ENCODE peak calls at places on chromosomes 12 and 14, in five cellular contexts. U, L, J, Q and F are unnamed samples.

GRCh38 chr12:69880566-69880965 is 55.5 kb downstream of the MYRFL start:
- DNase-seq in Q (peak; percentile 16), L (no peak), U (peak; percentile 46), J (no peak), F (no peak)

GRCh38 chr12:54563787-54564186 is 14.4 kb downstream of the PDE1B start:
- DNase-seq in J (no peak), L (no peak), Q (no peak), U (no peak), F (no peak)

GRCh38 chr14:64229489-64229888 is 64.7 kb downstream of the ESR2 start:
- DNase-seq in L (no peak), Q (no peak), U (no peak), J (no peak), F (no peak)

GRCh38 chr12:102300824-102301461 is 103.3 kb upstream of the PMCH start:
- DNase-seq in U (peak; percentile 42), J (peak; percentile 21), Q (peak; percentile 67), L (peak; percentile 41), F (peak; percentile 18)

GRCh38 chr12:71027835-71028234 is 107.3 kb upstream of the PTPRR start:
- DNase-seq in J (no peak), Q (no peak), U (no peak), L (no peak), F (no peak)

GRCh38 chr14:85531594-85532391 is 1.8 kb downstream of the FLRT2 start:
- DNase-seq in U (peak; percentile 89), J (peak; percentile 68), L (no peak), Q (peak; percentile 79), F (no peak)

GRCh38 chr12:90090929-90091651 is 382.5 kb upstream of the ATP2B1 start:
- DNase-seq in U (peak; percentile 96), J (no peak), Q (peak; percentile 97), L (no peak), F (no peak)

GRCh38 chr12:64451687-64452558 is at the start of gene TBK1:
- DNase-seq in U (peak; percentile 89), L (peak; percentile 94), Q (peak; percentile 93), J (peak; percentile 88), F (peak; percentile 96)

GRCh38 chr14:68774771-68775613 is 17.9 kb downstream of the ZFP36L1 start:
- DNase-seq in U (peak; percentile 8), Q (peak; percentile 81), J (no peak), L (no peak), F (no peak)

GRCh38 chr12:82880442-82880901 is 193.8 kb downstream of the TMTC2 start:
- DNase-seq in U (peak; percentile 25), J (no peak), Q (no peak), L (no peak), F (no peak)

GRCh38 chr12:20212658-20213387 is 155.5 kb upstream of the PDE3A start:
- DNase-seq in Q (peak; percentile 98), L (no peak), U (peak; percentile 100), J (peak; percentile 56), F (no peak)

GRCh38 chr12:57243521-57244305 is 7.3 kb downstream of the STAC3 start:
- DNase-seq in L (peak; percentile 82), Q (peak; percentile 91), J (peak; percentile 94), U (peak; percentile 75), F (no peak)

DNA sequence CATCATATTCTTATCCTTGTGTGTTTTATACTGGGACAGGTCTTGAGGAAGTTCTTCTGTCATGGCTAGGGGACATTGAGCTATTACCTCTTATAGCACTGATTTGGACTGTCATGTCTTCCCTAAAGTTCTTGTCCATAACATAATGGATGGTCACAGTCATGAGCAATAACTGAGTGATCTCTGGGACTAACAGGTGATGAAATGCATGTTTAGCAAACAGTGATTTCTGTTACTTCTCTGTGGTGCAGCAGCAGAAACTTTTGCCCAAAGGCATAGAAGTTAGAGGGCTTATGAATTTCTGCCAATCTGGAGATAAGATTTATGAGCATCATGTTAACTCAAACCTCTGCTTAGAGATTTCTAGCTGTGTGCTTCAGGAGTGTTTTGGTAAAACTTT is 5.9 kb downstream of the ADIPOR2 start:
- DNase-seq in Q (no peak), J (no peak), L (no peak), U (no peak), F (no peak)
- TF ChIP-seq CTCF in Q (no peak), J (no peak), L (no peak), U (no peak), F (no peak)

GRCh38 chr14:37569729-37570128 is 25.3 kb downstream of the FOXA1 start:
- DNase-seq in Q (no peak), J (no peak), L (no peak), U (no peak), F (no peak)

GRCh38 chr14:37563189-37563588 is 31.9 kb downstream of the FOXA1 start:
- DNase-seq in J (no peak), Q (no peak), L (no peak), U (no peak), F (no peak)

GRCh38 chr14:37566811-37567371 is 28.2 kb downstream of the FOXA1 start:
- DNase-seq in J (no peak), L (no peak), U (peak; percentile 18), Q (peak; percentile 78), F (no peak)

GRCh38 chr14:37571391-37571790 is 23.7 kb downstream of the FOXA1 start:
- DNase-seq in L (no peak), U (no peak), Q (no peak), J (no peak), F (no peak)

DNA sequence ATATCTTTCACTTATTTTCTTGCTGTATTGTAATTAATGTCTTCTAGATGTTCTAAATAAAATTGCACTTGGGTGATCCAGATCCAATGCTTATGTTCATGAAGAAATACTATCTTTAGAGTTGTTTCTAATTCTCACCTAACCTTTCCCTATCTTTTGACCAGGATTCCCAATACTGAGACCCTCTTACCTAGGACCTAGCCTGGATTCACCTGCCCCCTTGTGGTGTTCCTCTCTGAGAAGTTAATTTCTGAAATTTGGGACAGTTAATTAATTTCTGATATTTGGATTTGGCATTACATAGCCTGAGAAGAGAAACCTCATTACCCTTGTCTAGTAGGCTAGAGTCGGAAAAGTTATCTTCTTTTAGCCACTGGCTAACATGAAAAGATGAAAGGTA is 29.5 kb downstream of the FOXA1 start:
- DNase-seq in L (no peak), J (peak; percentile 21), U (no peak), Q (no peak), F (no peak)
- TF ChIP-seq CTCF in L (no peak), J (peak; percentile 23), U (peak; percentile 30), Q (peak; percentile 45), F (no peak)

GRCh38 chr12:49089831-49090773 is 4.5 kb downstream of the DHH start:
- DNase-seq in Q (peak; percentile 72), J (peak; percentile 53), U (peak; percentile 59), L (no peak), F (peak; percentile 54)
- TF ChIP-seq CTCF in Q (peak; percentile 48), J (no peak), U (peak; percentile 34), L (peak; percentile 5), F (peak; percentile 46)

DNA sequence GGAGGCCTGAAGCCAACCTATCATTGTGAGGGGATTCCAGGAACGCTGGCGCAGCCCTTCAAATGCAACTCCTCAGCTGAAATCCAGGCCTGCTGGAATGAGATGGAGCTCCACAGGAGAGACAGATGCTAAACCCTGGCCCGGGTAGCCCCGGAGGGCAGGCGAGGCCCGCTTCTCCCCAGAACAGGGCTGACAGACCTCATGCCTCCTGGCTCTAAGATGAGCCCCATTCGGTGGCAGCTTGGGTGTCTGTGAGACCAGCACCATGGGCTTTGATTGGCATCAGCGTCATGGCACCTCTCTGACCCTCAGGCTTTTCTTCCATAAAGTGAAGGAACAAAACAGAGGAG is 382.2 kb downstream of the BCL11B start:
- DNase-seq in U (no peak), J (no peak), L (no peak), Q (no peak), F (no peak)
- TF ChIP-seq CTCF in U (no peak), J (no peak), L (no peak), Q (no peak), F (no peak)

DNA sequence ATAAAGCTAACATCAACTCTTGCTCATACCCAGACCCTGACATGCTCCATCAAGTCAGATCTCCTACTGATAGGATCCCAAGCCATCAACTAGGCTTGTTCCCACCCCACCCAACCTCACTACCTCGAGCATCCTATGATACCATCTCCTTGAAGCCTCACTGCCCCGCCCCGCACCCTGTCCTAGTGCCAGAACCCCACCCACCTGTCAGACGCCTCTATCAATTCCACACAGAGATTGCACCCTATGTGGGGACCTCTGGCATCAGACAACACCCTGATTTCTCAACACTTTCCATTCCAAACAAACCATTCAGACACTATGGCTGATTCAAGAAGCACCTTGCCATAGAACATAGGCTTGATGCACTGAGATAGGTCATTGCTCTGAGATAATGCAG is 3.1 kb upstream of the GLTP start:
- DNase-seq in Q (peak; percentile 58), J (no peak), U (no peak), L (no peak), F (no peak)
- TF ChIP-seq CTCF in Q (no peak), J (no peak), U (no peak), L (no peak), F (no peak)

GRCh38 chr14:103905861-103906456 is 22.3 kb upstream of the TDRD9 start:
- DNase-seq in Q (no peak), U (no peak), L (no peak), J (peak; percentile 61), F (no peak)
- TF ChIP-seq CTCF in Q (no peak), U (peak; percentile 37), L (peak; percentile 2), J (no peak), F (peak; percentile 8)

GRCh38 chr12:120290541-120291312 is 976 bp downstream of the RNU4-2 start:
- DNase-seq in Q (peak; percentile 74), L (no peak), J (peak; percentile 45), U (no peak), F (no peak)

GRCh38 chr12:120283318-120283717 is 8.4 kb downstream of the RNU4-2 start:
- DNase-seq in J (no peak), Q (no peak), L (no peak), U (no peak), F (no peak)

GRCh38 chr12:120292411-120292660 is 633 bp upstream of the RNU4-2 start:
- DNase-seq in L (no peak), J (no peak), U (no peak), Q (no peak), F (no peak)

GRCh38 chr12:120286768-120287490 is 4.8 kb downstream of the RNU4-2 start:
- DNase-seq in L (no peak), J (no peak), U (no peak), Q (no peak), F (no peak)

DNA sequence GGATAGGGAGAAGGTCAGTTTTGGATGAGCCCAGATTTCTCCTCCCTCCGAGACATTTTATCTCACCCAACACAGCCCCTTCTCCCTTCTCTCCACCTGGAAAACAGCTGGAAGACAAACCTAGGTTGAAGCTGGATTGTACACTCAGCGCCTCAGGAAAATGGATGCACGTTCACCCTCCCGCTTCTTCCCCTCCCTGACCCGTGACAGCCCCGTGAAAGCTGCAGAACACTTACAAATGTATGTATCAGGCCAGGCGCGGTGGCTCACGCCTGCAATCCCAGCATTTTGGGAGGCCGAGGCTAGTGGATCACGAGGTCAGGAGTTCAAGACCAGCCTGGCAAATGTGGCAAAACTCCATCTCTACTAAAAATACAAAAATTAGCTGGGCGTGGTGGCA is 4.2 kb downstream of the RNU4-2 start:
- DNase-seq in Q (no peak), J (no peak), U (no peak), L (no peak), F (no peak)
- TF ChIP-seq CTCF in Q (no peak), J (no peak), U (no peak), L (no peak), F (no peak)